ENCODE peak calls at places on chromosome 17, in ten cellular contexts. G, T, Q, A, F, Z, H, N, W and S are unnamed samples.

GRCh38 chr17:7894866-7895265 is 6.3 kb downstream of the CHD3 start:
- DNase-seq in G (no peak), T (no peak), Q (no peak), A (peak; percentile 3), F (no peak), Z (no peak), H (no peak), N (no peak), W (no peak), S (no peak)

GRCh38 chr17:36527851-36528250 is 6.8 kb downstream of the MYO19 start:
- DNase-seq in G (no peak), T (no peak), Q (no peak), A (no peak), F (no peak), Z (no peak), H (no peak), N (no peak), W (peak; percentile 42), S (no peak)

GRCh38 chr17:57293077-57293476 is 36.8 kb downstream of the MSI2 start:
- DNase-seq in G (no peak), T (peak; percentile 54), Q (no peak), A (no peak), F (no peak), Z (no peak), H (no peak), N (no peak), W (no peak), S (no peak)

GRCh38 chr17:67223924-67224323 is 21.1 kb downstream of the HELZ start:
- DNase-seq in G (no peak), T (no peak), Q (no peak), A (no peak), F (no peak), Z (no peak), H (peak; percentile 41), N (no peak), W (no peak), S (peak; percentile 49)

GRCh38 chr17:38604479-38605229 is 1.1 kb downstream of the SRCIN1 start:
- DNase-seq in G (no peak), T (no peak), Q (peak; percentile 29), A (no peak), F (no peak), Z (no peak), H (peak; percentile 52), N (peak; percentile 28), W (no peak), S (peak; percentile 79)

GRCh38 chr17:37824534-37825485 is 80.0 kb upstream of the HNF1B start:
- DNase-seq in G (no peak), T (no peak), Q (no peak), A (no peak), F (no peak), Z (peak; percentile 61), H (peak; percentile 95), N (peak; percentile 57), W (no peak), S (peak; percentile 97)

GRCh38 chr17:77888242-77889134 is 70.0 kb upstream of the TNRC6C start:
- DNase-seq in G (no peak), T (no peak), Q (no peak), A (no peak), F (no peak), Z (no peak), H (no peak), N (no peak), W (peak; percentile 44), S (no peak)

GRCh38 chr17:77287432-77288068 is 146.8 kb downstream of the SEC14L1 start:
- DNase-seq in G (no peak), T (peak; percentile 86), Q (no peak), A (no peak), F (peak; percentile 61), Z (peak; percentile 63), H (peak; percentile 85), N (no peak), W (no peak), S (no peak)

GRCh38 chr17:45923511-45924268 is 29.3 kb downstream of the MAPT start:
- DNase-seq in G (no peak), T (no peak), Q (no peak), A (no peak), F (no peak), Z (no peak), H (no peak), N (no peak), W (no peak), S (peak; percentile 73)

GRCh38 chr17:67082110-67082509 is 37.8 kb downstream of the CACNG1 start:
- DNase-seq in G (no peak), T (no peak), Q (no peak), A (no peak), F (no peak), Z (no peak), H (no peak), N (peak; percentile 62), W (no peak), S (peak; percentile 45)

GRCh38 chr17:751269-752001 is 629 bp downstream of the GEMIN4 start:
- DNase-seq in G (peak; percentile 44), T (no peak), Q (peak; percentile 53), A (no peak), F (peak; percentile 44), Z (no peak), H (peak; percentile 58), N (peak; percentile 79), W (peak; percentile 73), S (peak; percentile 86)

GRCh38 chr17:74296548-74296936 is 22.5 kb downstream of the DNAI2 start:
- DNase-seq in G (peak; percentile 54), T (peak; percentile 51), Q (no peak), A (no peak), F (peak; percentile 40), Z (no peak), H (peak; percentile 60), N (peak; percentile 39), W (no peak), S (peak; percentile 57)

GRCh38 chr17:39863918-39864746 is at the start of gene IKZF3:
- DNase-seq in G (peak; percentile 19), T (no peak), Q (peak; percentile 78), A (no peak), F (peak; percentile 70), Z (no peak), H (peak; percentile 64), N (peak; percentile 82), W (no peak), S (peak; percentile 87)

GRCh38 chr17:65463242-65463641 is 98.2 kb downstream of the AXIN2 start:
- DNase-seq in G (peak; percentile 63), T (peak; percentile 95), Q (no peak), A (peak; percentile 91), F (no peak), Z (no peak), H (no peak), N (no peak), W (no peak), S (no peak)

GRCh38 chr17:58421711-58422110 is 4.4 kb upstream of the RNF43 start:
- DNase-seq in G (no peak), T (no peak), Q (no peak), A (no peak), F (no peak), Z (no peak), H (no peak), N (no peak), W (no peak), S (no peak)

GRCh38 chr17:44778656-44779210 is 19.9 kb downstream of the ADAM11 start:
- DNase-seq in G (no peak), T (no peak), Q (no peak), A (no peak), F (no peak), Z (no peak), H (no peak), N (no peak), W (no peak), S (no peak)
- H3K4me3 ChIP-seq in G (no peak overlapping the region), T (peak overlapping the region; percentile 57), Q (no peak overlapping the region), A (peak overlapping the region; percentile 75), F (peak overlapping the region; percentile 29), Z (peak overlapping the region; percentile 59), H (peak overlapping the region; percentile 53), N (peak overlapping the region; percentile 55), W (peak overlapping the region; percentile 31), S (peak overlapping the region; percentile 53)

GRCh38 chr17:81298325-81298990 is 3.4 kb upstream of the SLC38A10 start:
- DNase-seq in G (no peak), T (peak; percentile 72), Q (no peak), A (no peak), F (no peak), Z (no peak), H (no peak), N (no peak), W (no peak), S (no peak)
- H3K27ac ChIP-seq in G (no peak overlapping the region), T (no peak overlapping the region), Q (no peak overlapping the region), A (no peak overlapping the region), F (no peak overlapping the region), Z (no peak overlapping the region), H (no peak overlapping the region), N (no peak overlapping the region), W (no peak overlapping the region), S (no peak overlapping the region)

GRCh38 chr17:80830020-80830780 is 161.4 kb upstream of the CHMP6 start:
- DNase-seq in G (no peak), T (no peak), Q (no peak), A (no peak), F (no peak), Z (no peak), H (no peak), N (no peak), W (no peak), S (no peak)

GRCh38 chr17:80833952-80834895 is 157.4 kb upstream of the CHMP6 start:
- DNase-seq in G (peak; percentile 76), T (no peak), Q (no peak), A (no peak), F (no peak), Z (no peak), H (no peak), N (no peak), W (peak; percentile 88), S (no peak)

GRCh38 chr17:80831481-80831880 is 160.2 kb upstream of the CHMP6 start:
- DNase-seq in G (no peak), T (no peak), Q (no peak), A (no peak), F (no peak), Z (no peak), H (no peak), N (no peak), W (no peak), S (no peak)

GRCh38 chr17:80832888-80833583 is 158.6 kb upstream of the CHMP6 start:
- DNase-seq in G (peak; percentile 89), T (peak; percentile 85), Q (peak; percentile 66), A (peak; percentile 92), F (peak; percentile 83), Z (peak; percentile 96), H (peak; percentile 99), N (peak; percentile 71), W (peak; percentile 92), S (peak; percentile 58)

DNA sequence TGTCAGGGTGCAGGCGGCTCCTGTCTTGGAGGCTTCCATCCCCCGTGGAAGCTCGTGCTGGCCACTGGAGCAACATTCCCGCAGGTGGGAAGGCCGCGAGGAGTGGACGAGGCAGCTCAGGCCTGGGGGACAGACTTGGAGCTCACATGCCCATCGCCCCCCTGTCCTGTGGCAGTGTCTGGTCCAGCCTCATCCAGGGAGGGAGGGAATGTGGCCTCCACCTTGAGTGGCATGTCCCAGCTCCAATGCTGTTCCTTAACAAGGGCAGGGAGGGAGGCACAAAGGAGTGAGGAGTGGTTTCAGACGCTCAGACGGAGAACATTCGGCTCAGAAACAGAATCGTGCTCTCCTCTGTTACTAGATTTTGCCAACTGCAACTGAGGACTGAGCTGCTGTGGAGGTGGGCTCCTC is 159.4 kb upstream of the CHMP6 start:
- DNase-seq in G (peak; percentile 62), T (no peak), Q (no peak), A (no peak), F (peak; percentile 38), Z (peak; percentile 36), H (peak; percentile 55), N (no peak), W (no peak), S (no peak)
- H3K4me3 ChIP-seq in G (peak overlapping the region; percentile 44), T (peak overlapping the region; percentile 54), Q (peak overlapping the region; percentile 68), A (peak overlapping the region; percentile 72), F (peak overlapping the region; percentile 26), Z (peak overlapping the region; percentile 59), H (peak overlapping the region; percentile 35), N (peak overlapping the region; percentile 44), W (peak overlapping the region; percentile 52), S (peak overlapping the region; percentile 51)

GRCh38 chr17:29838961-29839360 is 91.1 kb downstream of the SSH2 start:
- DNase-seq in G (no peak), T (no peak), Q (no peak), A (no peak), F (no peak), Z (no peak), H (no peak), N (no peak), W (no peak), S (no peak)
- H3K27ac ChIP-seq in G (no peak overlapping the region), T (no peak overlapping the region), Q (no peak overlapping the region), A (no peak overlapping the region), F (no peak overlapping the region), Z (no peak overlapping the region), H (no peak overlapping the region), N (no peak overlapping the region), W (no peak overlapping the region), S (no peak overlapping the region)